ENCODE peak calls at places on chromosomes 13 and 19, in six cellular contexts. G, X, E, L, R and O are unnamed samples.

GRCh38 chr13:114089751-114090400 is 42.5 kb downstream of the RASA3 start:
- DNase-seq in L (peak; percentile 25), X (no peak), G (peak; percentile 48), E (no peak), R (no peak), O (no peak)

GRCh38 chr13:28704919-28705318 is 13.9 kb downstream of the SLC46A3 start:
- DNase-seq in R (no peak), L (no peak), X (no peak), E (no peak), G (no peak), O (no peak)

GRCh38 chr13:50167224-50167947 is 152.1 kb downstream of the KCNRG start:
- DNase-seq in G (no peak), E (no peak), L (no peak), X (no peak), R (no peak), O (no peak)

GRCh38 chr19:48319647-48320537 is 5.5 kb upstream of the EMP3 start:
- DNase-seq in G (peak; percentile 79), R (peak; percentile 41), E (peak; percentile 75), L (peak; percentile 88), X (peak; percentile 76), O (peak; percentile 76)

GRCh38 chr13:50129923-50130685 is 114.9 kb downstream of the KCNRG start:
- DNase-seq in L (peak; percentile 85), G (no peak), E (peak; percentile 27), X (no peak), R (no peak), O (no peak)

GRCh38 chr19:38044267-38045111 is 137.5 kb downstream of the SIPA1L3 start:
- DNase-seq in E (no peak), R (no peak), X (no peak), L (no peak), G (no peak), O (no peak)

GRCh38 chr19:12722566-12723382 is 958 bp downstream of the TNPO2 start:
- DNase-seq in G (peak; percentile 85), X (peak; percentile 97), E (peak; percentile 90), L (peak; percentile 99), R (peak; percentile 95), O (peak; percentile 99)

GRCh38 chr19:20503536-20503935 is 62.0 kb downstream of the ZNF737 start:
- DNase-seq in E (no peak), G (no peak), X (no peak), R (no peak), L (no peak), O (no peak)

GRCh38 chr13:109700176-109700575 is 86.2 kb downstream of the IRS2 start:
- DNase-seq in R (no peak), G (peak; percentile 77), E (no peak), X (peak; percentile 80), L (peak; percentile 81), O (peak; percentile 95)

GRCh38 chr13:80157261-80157942 is 183.5 kb downstream of the SPRY2 start:
- DNase-seq in X (no peak), G (no peak), E (no peak), L (no peak), R (no peak), O (no peak)

GRCh38 chr13:75621147-75621546 is 15.0 kb upstream of the LMO7 start:
- DNase-seq in R (no peak), E (no peak), G (no peak), L (no peak), X (no peak), O (no peak)

GRCh38 chr19:49975051-49975450 is 14.1 kb upstream of the SIGLEC11 start:
- DNase-seq in R (no peak), X (no peak), L (no peak), E (no peak), G (no peak), O (no peak)

GRCh38 chr19:5466072-5466471 is 10.9 kb downstream of the ZNRF4 start:
- DNase-seq in L (no peak), G (no peak), X (no peak), E (no peak), R (no peak), O (no peak)

GRCh38 chr13:40063743-40064142 is 408.3 kb downstream of the COG6 start:
- DNase-seq in R (no peak), L (no peak), G (no peak), E (no peak), X (no peak), O (no peak)